ENCODE peak calls at places on chromosomes 1 and 21, in five cellular contexts. One of them, this sample, is unnamed.

GRCh38 chr21:39111928-39112327 is 71.3 kb downstream of the PSMG1 start:
- DNase-seq in HFF-Myc: no peak
- DNase-seq in activated T-cell treated with anti-CD3 and anti-CD28 coated beads, Interleukin-2, amount 50 U/mL, for 24 hours: no peak
- DNase-seq in pancreas: no peak
- DNase-seq in T-helper 1 cell: no peak
- DNase-seq in this sample: no peak

GRCh38 chr21:42651515-42652401 is 1.7 kb upstream of the PDE9A start:
- DNase-seq in HFF-Myc: no peak
- DNase-seq in activated T-cell treated with anti-CD3 and anti-CD28 coated beads, Interleukin-2, amount 50 U/mL, for 24 hours: no peak
- DNase-seq in pancreas: no peak
- DNase-seq in T-helper 1 cell: no peak
- DNase-seq in this sample: no peak

GRCh38 chr1:27521336-27522147 is 31.6 kb upstream of the WASF2 start:
- DNase-seq in HFF-Myc: no peak
- DNase-seq in activated T-cell treated with anti-CD3 and anti-CD28 coated beads, Interleukin-2, amount 50 U/mL, for 24 hours: peak
- DNase-seq in pancreas: no peak
- DNase-seq in T-helper 1 cell: peak
- DNase-seq in this sample: peak

GRCh38 chr1:170267317-170267716 is 121.6 kb downstream of the NTMT2 start:
- DNase-seq in HFF-Myc: no peak
- DNase-seq in activated T-cell treated with anti-CD3 and anti-CD28 coated beads, Interleukin-2, amount 50 U/mL, for 24 hours: no peak
- DNase-seq in pancreas: no peak
- DNase-seq in T-helper 1 cell: no peak
- DNase-seq in this sample: no peak

GRCh38 chr1:37509181-37509580 is 5.4 kb downstream of the MEAF6 start:
- DNase-seq in HFF-Myc: peak
- DNase-seq in activated T-cell treated with anti-CD3 and anti-CD28 coated beads, Interleukin-2, amount 50 U/mL, for 24 hours: no peak
- DNase-seq in pancreas: no peak
- DNase-seq in T-helper 1 cell: no peak
- DNase-seq in this sample: no peak

GRCh38 chr1:4796999-4797375 is 142.6 kb downstream of the AJAP1 start:
- DNase-seq in HFF-Myc: no peak
- DNase-seq in activated T-cell treated with anti-CD3 and anti-CD28 coated beads, Interleukin-2, amount 50 U/mL, for 24 hours: no peak
- DNase-seq in pancreas: no peak
- DNase-seq in T-helper 1 cell: no peak
- DNase-seq in this sample: no peak

GRCh38 chr21:42230636-42231035 is 11.7 kb downstream of the ABCG1 start:
- DNase-seq in HFF-Myc: no peak
- DNase-seq in activated T-cell treated with anti-CD3 and anti-CD28 coated beads, Interleukin-2, amount 50 U/mL, for 24 hours: no peak
- DNase-seq in pancreas: no peak
- DNase-seq in T-helper 1 cell: no peak
- DNase-seq in this sample: no peak

GRCh38 chr1:106502659-106503058 is 553.8 kb upstream of the PRMT6 start:
- DNase-seq in HFF-Myc: no peak
- DNase-seq in activated T-cell treated with anti-CD3 and anti-CD28 coated beads, Interleukin-2, amount 50 U/mL, for 24 hours: no peak
- DNase-seq in pancreas: no peak
- DNase-seq in T-helper 1 cell: no peak
- DNase-seq in this sample: no peak

GRCh38 chr1:75265792-75266191 is 131.6 kb downstream of the LHX8 start:
- DNase-seq in HFF-Myc: peak
- DNase-seq in activated T-cell treated with anti-CD3 and anti-CD28 coated beads, Interleukin-2, amount 50 U/mL, for 24 hours: no peak
- DNase-seq in pancreas: no peak
- DNase-seq in T-helper 1 cell: no peak
- DNase-seq in this sample: no peak

GRCh38 chr1:204726478-204726877 is 40.9 kb upstream of the LRRN2 start:
- DNase-seq in HFF-Myc: no peak
- DNase-seq in activated T-cell treated with anti-CD3 and anti-CD28 coated beads, Interleukin-2, amount 50 U/mL, for 24 hours: no peak
- DNase-seq in pancreas: no peak
- DNase-seq in T-helper 1 cell: no peak
- DNase-seq in this sample: no peak

GRCh38 chr1:211017066-211017691 is 116.8 kb downstream of the KCNH1 start:
- DNase-seq in HFF-Myc: no peak
- DNase-seq in activated T-cell treated with anti-CD3 and anti-CD28 coated beads, Interleukin-2, amount 50 U/mL, for 24 hours: no peak
- DNase-seq in pancreas: no peak
- DNase-seq in T-helper 1 cell: no peak
- DNase-seq in this sample: no peak

GRCh38 chr1:12552951-12553921 is 64.8 kb downstream of the DHRS3 start:
- DNase-seq in HFF-Myc: no peak
- DNase-seq in activated T-cell treated with anti-CD3 and anti-CD28 coated beads, Interleukin-2, amount 50 U/mL, for 24 hours: no peak
- DNase-seq in pancreas: no peak
- DNase-seq in T-helper 1 cell: no peak
- DNase-seq in this sample: no peak

GRCh38 chr1:108877858-108878257 is 1.1 kb downstream of the GPSM2 start:
- DNase-seq in HFF-Myc: no peak
- DNase-seq in activated T-cell treated with anti-CD3 and anti-CD28 coated beads, Interleukin-2, amount 50 U/mL, for 24 hours: no peak
- DNase-seq in pancreas: no peak
- DNase-seq in T-helper 1 cell: no peak
- DNase-seq in this sample: no peak

GRCh38 chr1:221289103-221289502 is 409.9 kb downstream of the HLX start:
- DNase-seq in HFF-Myc: no peak
- DNase-seq in activated T-cell treated with anti-CD3 and anti-CD28 coated beads, Interleukin-2, amount 50 U/mL, for 24 hours: no peak
- DNase-seq in pancreas: no peak
- DNase-seq in T-helper 1 cell: no peak
- DNase-seq in this sample: no peak